ENCODE peak calls at places on chromosomes 12 and 14, in seven cellular contexts. R, D, K, W, T, F and C are unnamed samples.
A peak's percentile ranks its signal among the peaks of the same experiment; 100 is the strongest.

GRCh38 chr12:45458854-45459807 is 243.2 kb downstream of the ANO6 start:
- DNase-seq in R (no peak), D (no peak), K (no peak), W (no peak), T (peak; percentile 22), F (no peak), C (no peak)

GRCh38 chr12:16939871-16940306 is 333.9 kb upstream of the LMO3 start:
- DNase-seq in R (peak; percentile 35), D (peak; percentile 80), K (peak; percentile 80), W (no peak), T (no peak), F (peak; percentile 91), C (peak; percentile 62)

GRCh38 chr12:32542550-32543229 is 136.4 kb upstream of the DNM1L start:
- DNase-seq in R (no peak), D (no peak), K (no peak), W (no peak), T (no peak), F (peak; percentile 14), C (no peak)

GRCh38 chr14:104682107-104682593 is 7.3 kb upstream of the INF2 start:
- DNase-seq in R (no peak), D (no peak), K (peak; percentile 87), W (no peak), T (no peak), F (peak; percentile 96), C (no peak)

GRCh38 chr12:62632521-62632920 is 165.9 kb downstream of the MON2 start:
- DNase-seq in R (no peak), D (peak; percentile 5), K (no peak), W (no peak), T (peak; percentile 38), F (peak; percentile 81), C (peak; percentile 33)

GRCh38 chr14:51609251-51609986 is 42.3 kb upstream of the FRMD6 start:
- DNase-seq in R (no peak), D (no peak), K (peak; percentile 55), W (no peak), T (no peak), F (no peak), C (no peak)

GRCh38 chr12:51631021-51631420 is 40.0 kb downstream of the SCN8A start:
- DNase-seq in R (no peak), D (no peak), K (no peak), W (no peak), T (no peak), F (no peak), C (no peak)

GRCh38 chr12:113007166-113007565 is 28.8 kb downstream of the OAS2 start:
- DNase-seq in R (no peak), D (peak; percentile 41), K (no peak), W (no peak), T (no peak), F (no peak), C (no peak)

GRCh38 chr14:102203382-102203781 is 63.7 kb downstream of the WDR20 start:
- DNase-seq in R (no peak), D (no peak), K (no peak), W (no peak), T (no peak), F (no peak), C (no peak)

GRCh38 chr14:101223561-101224162 is 320.1 kb upstream of the RTL1 start:
- DNase-seq in R (no peak), D (no peak), K (no peak), W (peak; percentile 44), T (no peak), F (no peak), C (no peak)

GRCh38 chr14:52325126-52325525 is 11.0 kb downstream of the PTGER2 start:
- DNase-seq in R (no peak), D (no peak), K (no peak), W (no peak), T (no peak), F (no peak), C (no peak)

GRCh38 chr14:48398675-48399282 is 723.4 kb upstream of the MDGA2 start:
- DNase-seq in R (peak; percentile 10), D (peak; percentile 16), K (peak; percentile 5), W (no peak), T (peak; percentile 15), F (no peak), C (no peak)

DNA sequence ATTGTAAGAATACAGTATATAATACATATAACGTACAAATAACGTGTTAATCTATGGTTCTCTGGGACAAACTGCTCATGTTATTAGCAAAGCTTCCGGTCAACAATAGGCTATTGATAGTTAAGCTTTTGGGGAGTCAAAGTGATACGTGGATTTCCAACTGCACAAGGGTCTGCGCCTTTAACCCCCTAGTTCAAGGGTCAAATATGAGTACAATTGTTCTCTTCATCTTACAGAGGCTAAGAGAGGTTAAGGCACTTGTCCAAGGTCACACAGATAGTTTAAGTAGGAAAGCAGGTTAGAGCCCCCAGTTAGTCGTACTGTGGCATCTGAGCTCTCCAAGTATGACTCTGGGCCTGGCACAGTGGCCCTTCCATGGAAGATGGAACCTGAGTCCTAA is 204.3 kb upstream of the KRR1 start:
- DNase-seq in R (no peak), D (no peak), K (no peak), W (no peak), T (no peak), F (no peak), C (no peak)
- H3K27ac ChIP-seq in R (peak overlapping the region; percentile 100), D (no peak overlapping the region), K (no peak overlapping the region), W (no peak overlapping the region), T (no peak overlapping the region), F (no peak overlapping the region), C (no peak overlapping the region)

DNA sequence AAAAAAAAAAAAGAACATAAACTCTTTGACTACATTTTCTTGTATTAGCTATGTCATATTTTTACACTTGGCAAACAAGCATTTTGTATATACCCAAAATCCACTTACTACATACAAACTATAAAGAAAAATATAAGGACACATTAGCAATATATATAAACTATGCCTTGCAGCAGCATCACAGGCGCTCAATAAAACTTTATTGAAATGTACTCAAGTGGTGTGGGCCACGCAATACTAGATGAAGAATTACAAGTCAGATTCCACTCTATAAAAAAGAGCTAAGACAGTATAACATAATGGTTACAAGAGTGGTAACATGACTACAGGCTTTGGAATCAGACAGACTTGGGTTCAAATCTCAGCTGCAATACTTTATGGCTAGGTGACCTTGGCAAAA is 3.1 kb upstream of the AP4S1 start:
- DNase-seq in R (no peak), D (no peak), K (no peak), W (no peak), T (no peak), F (no peak), C (no peak)
- H3K27ac ChIP-seq in R (no peak overlapping the region), D (no peak overlapping the region), K (no peak overlapping the region), W (no peak overlapping the region), T (no peak overlapping the region), F (no peak overlapping the region), C (no peak overlapping the region)

DNA sequence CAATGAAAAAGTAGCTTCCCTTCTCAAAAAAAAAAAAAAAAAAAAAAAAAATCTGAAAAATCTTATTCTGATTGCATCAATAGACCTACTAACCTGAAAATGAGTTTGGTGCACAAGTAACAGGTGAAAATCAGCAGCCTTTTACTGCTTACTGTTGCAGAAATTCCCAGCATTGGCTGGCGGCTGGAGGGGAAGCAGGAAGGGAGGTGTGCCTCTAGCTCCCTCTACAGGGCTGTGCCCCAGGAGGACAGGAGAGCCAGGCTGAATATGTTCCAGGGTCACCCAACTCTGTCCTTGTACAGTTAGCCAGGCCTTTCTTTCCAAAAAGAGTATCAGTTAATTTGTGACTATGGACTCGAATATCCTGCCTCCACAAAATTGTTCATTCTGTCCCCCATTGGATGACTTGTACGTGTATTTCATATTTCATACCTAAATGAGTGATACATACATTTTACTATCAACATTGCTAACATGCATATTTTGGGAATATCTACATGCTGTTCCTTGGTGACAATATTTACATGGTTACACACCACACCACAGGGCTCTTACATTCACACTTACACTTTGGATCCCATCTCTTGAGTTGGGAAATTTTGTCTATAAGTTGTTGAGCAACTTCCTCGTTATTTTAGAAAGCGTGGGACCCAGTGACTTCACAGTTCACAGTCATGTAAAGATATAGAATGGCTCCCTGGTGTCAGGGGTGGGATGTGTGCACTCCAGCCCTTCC is 124.8 kb downstream of the SAMD4A start:
- DNase-seq in R (peak; percentile 59), D (peak; percentile 70), K (peak; percentile 73), W (peak; percentile 86), T (peak; percentile 81), F (peak; percentile 80), C (peak; percentile 77)
- H3K27ac ChIP-seq in R (no peak overlapping the region), D (no peak overlapping the region), K (no peak overlapping the region), W (peak overlapping the region; percentile 97), T (no peak overlapping the region), F (no peak overlapping the region), C (peak overlapping the region; percentile 67)

GRCh38 chr12:123268850-123269249 is 2.8 kb downstream of the CDK2AP1 start:
- DNase-seq in R (no peak), D (no peak), K (no peak), W (no peak), T (no peak), F (no peak), C (no peak)

GRCh38 chr12:123266679-123267277 is 4.9 kb downstream of the CDK2AP1 start:
- DNase-seq in R (no peak), D (no peak), K (no peak), W (no peak), T (no peak), F (no peak), C (no peak)

GRCh38 chr12:123267991-123268843 is 3.4 kb downstream of the CDK2AP1 start:
- DNase-seq in R (no peak), D (no peak), K (peak; percentile 97), W (no peak), T (no peak), F (no peak), C (no peak)

GRCh38 chr12:123265851-123266678 is 5.6 kb downstream of the CDK2AP1 start:
- DNase-seq in R (no peak), D (no peak), K (no peak), W (no peak), T (no peak), F (no peak), C (no peak)

DNA sequence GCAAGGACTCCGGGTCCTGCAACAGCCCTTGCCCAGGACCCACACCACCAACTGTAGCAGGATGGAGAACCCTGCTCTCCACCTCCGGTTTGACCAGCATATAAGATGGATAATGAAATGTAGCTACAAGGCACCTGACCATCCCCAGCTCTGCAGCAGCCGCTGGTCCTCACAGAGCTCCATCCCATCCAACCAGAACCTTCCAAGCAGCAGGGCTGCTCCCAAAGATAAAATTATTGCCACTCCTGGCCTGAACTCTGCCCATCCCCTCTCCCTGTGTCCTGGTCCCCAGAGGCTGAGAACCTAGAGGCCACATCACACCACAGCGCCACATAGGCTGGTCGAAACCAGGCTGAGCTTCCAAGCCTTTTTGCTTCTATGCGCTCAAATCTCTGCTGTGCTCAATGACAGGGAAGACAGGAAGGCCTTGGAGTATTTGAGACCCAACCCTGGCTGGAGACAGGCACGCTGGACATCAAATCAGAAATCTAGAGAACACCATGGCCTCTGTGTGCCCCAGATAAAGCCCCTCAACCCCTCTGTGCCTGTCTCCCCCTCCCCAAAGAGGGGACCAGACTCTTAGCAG is 4.2 kb downstream of the CDK2AP1 start:
- DNase-seq in R (no peak), D (no peak), K (no peak), W (no peak), T (no peak), F (no peak), C (no peak)
- H3K27ac ChIP-seq in R (no peak overlapping the region), D (no peak overlapping the region), K (peak overlapping the region; percentile 94), W (no peak overlapping the region), T (peak overlapping the region; percentile 82), F (no peak overlapping the region), C (peak overlapping the region; percentile 59)